ENCODE peak calls at places on chromosomes 12 and 14, in nine cellular contexts. One of them, this sample, is unnamed. For H3K4me1, the result is how much of the 10 kb centered on the place peaks cover.

GRCh38 chr12:8676651-8677050 is 14.0 kb upstream of the MFAP5 start:
- DNase-seq in body of pancreas: no peak
- DNase-seq in heart right ventricle: no peak
- DNase-seq in psoas muscle: no peak
- DNase-seq in cardiac muscle cell: no peak
- DNase-seq in tibial artery: no peak
- DNase-seq in breast epithelium: no peak
- DNase-seq in CD8-positive, alpha-beta T cell: no peak
- DNase-seq in OCI-LY7: no peak
- DNase-seq in this sample: no peak

GRCh38 chr12:10243803-10244520 is 31.3 kb downstream of the GABARAPL1 start:
- DNase-seq in tibial artery: no peak
- DNase-seq in breast epithelium: no peak
- DNase-seq in psoas muscle: no peak
- DNase-seq in heart right ventricle: no peak
- DNase-seq in CD8-positive, alpha-beta T cell: no peak
- DNase-seq in cardiac muscle cell: no peak
- DNase-seq in body of pancreas: no peak
- DNase-seq in OCI-LY7: peak
- DNase-seq in this sample: no peak

GRCh38 chr12:52542157-52542556 is 10.8 kb downstream of the KRT71 start:
- DNase-seq in body of pancreas: no peak
- DNase-seq in psoas muscle: no peak
- DNase-seq in cardiac muscle cell: no peak
- DNase-seq in breast epithelium: no peak
- DNase-seq in tibial artery: no peak
- DNase-seq in heart right ventricle: no peak
- DNase-seq in CD8-positive, alpha-beta T cell: no peak
- DNase-seq in OCI-LY7: no peak
- DNase-seq in this sample: no peak

GRCh38 chr12:32272465-32272864 is 126.9 kb upstream of the FGD4 start:
- DNase-seq in tibial artery: no peak
- DNase-seq in psoas muscle: no peak
- DNase-seq in breast epithelium: no peak
- DNase-seq in body of pancreas: no peak
- DNase-seq in CD8-positive, alpha-beta T cell: no peak
- DNase-seq in heart right ventricle: no peak
- DNase-seq in OCI-LY7: peak
- DNase-seq in cardiac muscle cell: no peak
- DNase-seq in this sample: no peak

GRCh38 chr12:110841007-110841406 is 5.8 kb upstream of the CCDC63 start:
- DNase-seq in breast epithelium: no peak
- DNase-seq in body of pancreas: no peak
- DNase-seq in cardiac muscle cell: no peak
- DNase-seq in tibial artery: no peak
- DNase-seq in psoas muscle: no peak
- DNase-seq in heart right ventricle: no peak
- DNase-seq in CD8-positive, alpha-beta T cell: no peak
- DNase-seq in OCI-LY7: no peak
- DNase-seq in this sample: no peak

GRCh38 chr12:8544295-8544694 is 3.6 kb upstream of the CLEC4E start:
- DNase-seq in CD8-positive, alpha-beta T cell: peak
- DNase-seq in breast epithelium: no peak
- DNase-seq in psoas muscle: peak
- DNase-seq in cardiac muscle cell: peak
- DNase-seq in body of pancreas: peak
- DNase-seq in heart right ventricle: no peak
- DNase-seq in OCI-LY7: peak
- DNase-seq in tibial artery: peak
- DNase-seq in this sample: peak

GRCh38 chr14:77120771-77121743 is 20.5 kb downstream of the ZDHHC22 start:
- DNase-seq in tibial artery: no peak
- DNase-seq in heart right ventricle: no peak
- DNase-seq in OCI-LY7: peak
- DNase-seq in CD8-positive, alpha-beta T cell: no peak
- DNase-seq in cardiac muscle cell: no peak
- DNase-seq in breast epithelium: no peak
- DNase-seq in psoas muscle: no peak
- DNase-seq in body of pancreas: no peak
- DNase-seq in this sample: no peak

GRCh38 chr12:57171668-57172067 is 24.2 kb upstream of the LRP1-AS start:
- DNase-seq in body of pancreas: no peak
- DNase-seq in OCI-LY7: no peak
- DNase-seq in cardiac muscle cell: no peak
- DNase-seq in breast epithelium: no peak
- DNase-seq in CD8-positive, alpha-beta T cell: no peak
- DNase-seq in heart right ventricle: no peak
- DNase-seq in tibial artery: peak
- DNase-seq in psoas muscle: no peak
- DNase-seq in this sample: no peak

GRCh38 chr14:104942586-104942985 is 17.9 kb downstream of the PLD4 start:
- DNase-seq in psoas muscle: peak
- DNase-seq in cardiac muscle cell: no peak
- DNase-seq in heart right ventricle: no peak
- DNase-seq in CD8-positive, alpha-beta T cell: no peak
- DNase-seq in tibial artery: no peak
- DNase-seq in body of pancreas: no peak
- DNase-seq in OCI-LY7: no peak
- DNase-seq in breast epithelium: no peak
- DNase-seq in this sample: no peak

GRCh38 chr12:75979181-75979580 is 52.4 kb downstream of the PHLDA1 start:
- DNase-seq in body of pancreas: no peak
- DNase-seq in cardiac muscle cell: no peak
- DNase-seq in breast epithelium: no peak
- DNase-seq in heart right ventricle: no peak
- DNase-seq in CD8-positive, alpha-beta T cell: no peak
- DNase-seq in tibial artery: no peak
- DNase-seq in OCI-LY7: no peak
- DNase-seq in psoas muscle: no peak
- DNase-seq in this sample: no peak

GRCh38 chr12:75714462-75715322 is 203.3 kb upstream of the KRR1 start:
- DNase-seq in OCI-LY7: no peak
- DNase-seq in cardiac muscle cell: no peak
- DNase-seq in body of pancreas: no peak
- DNase-seq in heart right ventricle: no peak
- DNase-seq in breast epithelium: no peak
- DNase-seq in CD8-positive, alpha-beta T cell: no peak
- DNase-seq in tibial artery: no peak
- DNase-seq in psoas muscle: no peak
- DNase-seq in this sample: no peak

GRCh38 chr12:60535363-60535762 is 939.5 kb downstream of the SLC16A7 start:
- DNase-seq in tibial artery: no peak
- DNase-seq in body of pancreas: no peak
- DNase-seq in heart right ventricle: no peak
- DNase-seq in breast epithelium: no peak
- DNase-seq in OCI-LY7: no peak
- DNase-seq in CD8-positive, alpha-beta T cell: no peak
- DNase-seq in cardiac muscle cell: no peak
- DNase-seq in psoas muscle: no peak
- DNase-seq in this sample: no peak

GRCh38 chr12:19382111-19382526 is 57.2 kb upstream of the AEBP2 start:
- DNase-seq in OCI-LY7: no peak
- DNase-seq in breast epithelium: no peak
- DNase-seq in body of pancreas: peak
- DNase-seq in cardiac muscle cell: no peak
- DNase-seq in tibial artery: no peak
- DNase-seq in psoas muscle: no peak
- DNase-seq in CD8-positive, alpha-beta T cell: no peak
- DNase-seq in heart right ventricle: no peak
- DNase-seq in this sample: no peak

DNA sequence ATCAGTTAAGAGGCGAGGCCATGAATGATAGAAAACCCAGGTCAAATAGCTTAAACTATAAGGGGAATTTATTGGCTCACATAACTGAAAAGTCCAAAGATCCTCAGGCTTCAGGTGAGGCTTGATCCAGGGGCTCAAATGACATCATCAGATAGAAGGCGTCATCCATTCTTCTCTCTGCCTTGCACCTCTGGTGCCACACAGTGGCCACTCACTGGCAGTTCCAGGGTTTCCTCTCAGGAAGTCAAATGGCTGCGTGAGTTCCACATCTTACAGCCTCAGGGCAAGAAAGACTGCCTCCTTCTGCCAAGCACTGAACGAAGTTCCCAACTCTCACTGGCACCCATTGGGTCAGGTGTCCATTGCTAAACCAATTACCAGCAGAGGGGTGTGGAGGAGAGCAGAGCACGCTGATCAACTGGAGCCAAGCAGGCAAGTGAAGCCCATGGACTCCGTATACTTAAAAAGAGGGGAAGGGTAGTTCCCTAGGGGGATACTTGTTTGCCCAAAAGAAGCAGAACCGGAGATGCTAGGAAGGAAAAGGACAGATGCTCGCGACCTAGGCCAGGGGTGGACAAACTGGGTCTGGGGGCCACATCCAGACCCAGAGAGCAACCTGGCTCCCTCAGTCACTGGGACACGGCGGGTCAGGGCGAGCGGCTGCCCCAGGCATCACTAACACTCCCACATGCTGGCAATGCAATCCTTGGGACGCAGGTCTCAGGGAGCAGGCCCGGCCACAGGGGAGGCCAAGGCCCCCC is 69.3 kb downstream of the SERPINA3 start:
- DNase-seq in psoas muscle: no peak
- DNase-seq in CD8-positive, alpha-beta T cell: no peak
- DNase-seq in cardiac muscle cell: no peak
- DNase-seq in tibial artery: no peak
- DNase-seq in OCI-LY7: peak
- DNase-seq in breast epithelium: no peak
- DNase-seq in heart right ventricle: no peak
- DNase-seq in body of pancreas: peak
- DNase-seq in this sample: peak
- TF ChIP-seq CTCF in psoas muscle: peak
- TF ChIP-seq CTCF in CD8-positive, alpha-beta T cell: no peak
- TF ChIP-seq CTCF in cardiac muscle cell: peak
- TF ChIP-seq CTCF in tibial artery: no peak
- TF ChIP-seq CTCF in OCI-LY7: peak
- TF ChIP-seq CTCF in breast epithelium: peak
- TF ChIP-seq CTCF in heart right ventricle: peak
- TF ChIP-seq CTCF in body of pancreas: peak
- TF ChIP-seq CTCF in this sample: no peak

DNA sequence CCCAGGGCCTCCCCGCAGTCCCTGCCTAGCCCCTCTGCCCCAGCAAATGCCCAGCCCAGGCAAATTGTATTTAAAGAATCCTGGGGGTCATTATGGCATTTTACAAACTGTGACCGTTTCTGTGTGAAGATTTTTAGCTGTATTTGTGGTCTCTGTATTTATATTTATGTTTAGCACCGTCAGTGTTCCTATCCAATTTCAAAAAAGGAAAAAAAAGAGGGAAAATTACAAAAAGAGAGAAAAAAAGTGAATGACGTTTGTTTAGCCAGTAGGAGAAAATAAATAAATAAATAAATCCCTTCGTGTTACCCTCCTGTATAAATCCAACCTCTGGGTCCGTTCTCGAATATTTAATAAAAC is 2.2 kb downstream of the HOXC6 start:
- DNase-seq in heart right ventricle: no peak
- DNase-seq in psoas muscle: no peak
- DNase-seq in body of pancreas: no peak
- DNase-seq in OCI-LY7: no peak
- DNase-seq in CD8-positive, alpha-beta T cell: no peak
- DNase-seq in cardiac muscle cell: no peak
- DNase-seq in tibial artery: no peak
- DNase-seq in breast epithelium: no peak
- DNase-seq in this sample: no peak
- H3K4me1 ChIP-seq in heart right ventricle: under half
- H3K4me1 ChIP-seq in psoas muscle: under half
- H3K4me1 ChIP-seq in body of pancreas: under half
- H3K4me1 ChIP-seq in OCI-LY7: under half
- H3K4me1 ChIP-seq in CD8-positive, alpha-beta T cell: under half
- H3K4me1 ChIP-seq in cardiac muscle cell: under half
- H3K4me1 ChIP-seq in tibial artery: half or more
- H3K4me1 ChIP-seq in breast epithelium: under half
- H3K4me1 ChIP-seq in this sample: under half

DNA sequence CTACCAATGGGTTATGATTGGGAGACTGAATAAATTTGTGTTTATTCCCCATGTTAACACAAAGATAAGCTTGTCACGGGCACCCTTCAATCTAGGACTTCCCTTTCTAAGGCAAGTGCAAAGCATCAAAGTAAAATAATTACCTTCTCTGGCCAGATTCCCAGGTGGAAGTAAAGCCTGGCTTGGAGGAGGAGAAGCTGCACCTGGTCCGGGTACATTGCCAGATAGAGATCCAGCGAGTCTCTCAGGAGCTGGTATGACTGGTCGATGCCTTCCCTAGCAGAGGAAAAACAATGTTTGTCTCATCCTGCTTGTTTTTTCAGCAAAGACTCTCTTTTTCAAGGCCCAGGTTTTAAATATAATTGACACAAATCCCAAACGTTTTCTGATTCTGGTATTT is 24.9 kb downstream of the FBXO21 start:
- DNase-seq in psoas muscle: no peak
- DNase-seq in CD8-positive, alpha-beta T cell: no peak
- DNase-seq in OCI-LY7: no peak
- DNase-seq in heart right ventricle: no peak
- DNase-seq in tibial artery: no peak
- DNase-seq in body of pancreas: peak
- DNase-seq in breast epithelium: no peak
- DNase-seq in cardiac muscle cell: no peak
- DNase-seq in this sample: no peak
- TF ChIP-seq CTCF in psoas muscle: no peak
- TF ChIP-seq CTCF in CD8-positive, alpha-beta T cell: no peak
- TF ChIP-seq CTCF in OCI-LY7: no peak
- TF ChIP-seq CTCF in heart right ventricle: no peak
- TF ChIP-seq CTCF in tibial artery: no peak
- TF ChIP-seq CTCF in body of pancreas: no peak
- TF ChIP-seq CTCF in breast epithelium: no peak
- TF ChIP-seq CTCF in cardiac muscle cell: no peak
- TF ChIP-seq CTCF in this sample: no peak

GRCh38 chr12:89373772-89374572 is 21.7 kb upstream of the DUSP6 start:
- DNase-seq in breast epithelium: no peak
- DNase-seq in heart right ventricle: no peak
- DNase-seq in tibial artery: peak
- DNase-seq in CD8-positive, alpha-beta T cell: no peak
- DNase-seq in OCI-LY7: no peak
- DNase-seq in psoas muscle: no peak
- DNase-seq in body of pancreas: peak
- DNase-seq in cardiac muscle cell: no peak
- DNase-seq in this sample: peak

GRCh38 chr12:89370850-89371249 is 18.5 kb upstream of the DUSP6 start:
- DNase-seq in CD8-positive, alpha-beta T cell: no peak
- DNase-seq in heart right ventricle: no peak
- DNase-seq in body of pancreas: no peak
- DNase-seq in cardiac muscle cell: no peak
- DNase-seq in psoas muscle: no peak
- DNase-seq in OCI-LY7: no peak
- DNase-seq in tibial artery: no peak
- DNase-seq in breast epithelium: no peak
- DNase-seq in this sample: no peak

GRCh38 chr12:89376202-89376529 is 23.9 kb upstream of the DUSP6 start:
- DNase-seq in cardiac muscle cell: no peak
- DNase-seq in OCI-LY7: no peak
- DNase-seq in psoas muscle: no peak
- DNase-seq in heart right ventricle: no peak
- DNase-seq in tibial artery: no peak
- DNase-seq in breast epithelium: no peak
- DNase-seq in CD8-positive, alpha-beta T cell: no peak
- DNase-seq in body of pancreas: no peak
- DNase-seq in this sample: no peak

GRCh38 chr12:89370411-89370810 is 18.1 kb upstream of the DUSP6 start:
- DNase-seq in cardiac muscle cell: no peak
- DNase-seq in tibial artery: no peak
- DNase-seq in OCI-LY7: no peak
- DNase-seq in psoas muscle: no peak
- DNase-seq in body of pancreas: no peak
- DNase-seq in heart right ventricle: no peak
- DNase-seq in CD8-positive, alpha-beta T cell: no peak
- DNase-seq in breast epithelium: no peak
- DNase-seq in this sample: no peak

GRCh38 chr12:89372584-89373370 is 20.5 kb upstream of the DUSP6 start:
- DNase-seq in OCI-LY7: no peak
- DNase-seq in cardiac muscle cell: no peak
- DNase-seq in breast epithelium: no peak
- DNase-seq in psoas muscle: no peak
- DNase-seq in heart right ventricle: no peak
- DNase-seq in tibial artery: no peak
- DNase-seq in body of pancreas: no peak
- DNase-seq in CD8-positive, alpha-beta T cell: no peak
- DNase-seq in this sample: no peak
- H3K4me1 ChIP-seq in OCI-LY7: under half
- H3K4me1 ChIP-seq in cardiac muscle cell: under half
- H3K4me1 ChIP-seq in breast epithelium: under half
- H3K4me1 ChIP-seq in psoas muscle: under half
- H3K4me1 ChIP-seq in heart right ventricle: half or more
- H3K4me1 ChIP-seq in tibial artery: under half
- H3K4me1 ChIP-seq in body of pancreas: under half
- H3K4me1 ChIP-seq in CD8-positive, alpha-beta T cell: under half
- H3K4me1 ChIP-seq in this sample: under half

This sample was measured in upper lobe of left lung.